ENCODE peak calls at places on chromosomes 4 and X, in five cellular contexts. V is HepG2, S is K562, G is HCT116, Z is SK-N-SH. D is an unnamed sample.

GRCh38 chr4:95124906-95125504 is 367.2 kb downstream of the BMPR1B start:
- DNase-seq in V (peak), S (peak), G (peak), Z (peak), D (peak)

GRCh38 chrX:47814853-47815252 is 21.8 kb upstream of the ZNF81 start:
- DNase-seq in V (no peak), S (no peak), G (no peak), Z (no peak), D (peak)

GRCh38 chrX:40281341-40282005 is 183.7 kb upstream of the BCOR start:
- DNase-seq in V (no peak), S (no peak), G (no peak), Z (no peak), D (no peak)

GRCh38 chr4:156832886-156833285 is 138.7 kb downstream of the PDGFC start:
- DNase-seq in V (no peak), S (no peak), G (no peak), Z (no peak), D (no peak)

GRCh38 chrX:13937370-13938052 is 92.2 kb downstream of the GEMIN8 start:
- DNase-seq in V (no peak), S (no peak), G (no peak), Z (peak), D (no peak)

GRCh38 chr4:40662962-40663604 is 33.4 kb upstream of the RBM47 start:
- DNase-seq in V (peak), S (no peak), G (no peak), Z (no peak), D (no peak)

GRCh38 chrX:24876782-24877315 is 138.9 kb downstream of the ARX start:
- DNase-seq in V (no peak), S (no peak), G (no peak), Z (no peak), D (no peak)

GRCh38 chr4:167274346-167274745 is 40.1 kb upstream of the SPOCK3 start:
- DNase-seq in V (no peak), S (no peak), G (no peak), Z (no peak), D (no peak)

GRCh38 chrX:118368398-118368797 is 22.5 kb downstream of the WDR44 start:
- DNase-seq in V (no peak), S (no peak), G (no peak), Z (no peak), D (no peak)

GRCh38 chr4:177728361-177729152 is 286.3 kb upstream of the AGA start:
- DNase-seq in V (peak), S (no peak), G (peak), Z (no peak), D (peak)

GRCh38 chrX:108261541-108262218 is 170.1 kb downstream of the ATG4A start:
- DNase-seq in V (peak), S (no peak), G (no peak), Z (no peak), D (no peak)

GRCh38 chrX:117771384-117771783 is 345.2 kb downstream of the KLHL13 start:
- DNase-seq in V (no peak), S (no peak), G (no peak), Z (no peak), D (no peak)

GRCh38 chrX:24231780-24232179 is 82.1 kb downstream of the SUPT20HL2 start:
- DNase-seq in V (no peak), S (no peak), G (no peak), Z (no peak), D (no peak)

GRCh38 chrX:18994713-18995112 is 10.8 kb upstream of the PHKA2 start:
- DNase-seq in V (peak), S (no peak), G (no peak), Z (no peak), D (no peak)

GRCh38 chrX:18996536-18996935 is 12.6 kb upstream of the PHKA2 start:
- DNase-seq in V (no peak), S (no peak), G (no peak), Z (no peak), D (no peak)

GRCh38 chrX:18992829-18993228 is 8.9 kb upstream of the PHKA2 start:
- DNase-seq in V (no peak), S (no peak), G (no peak), Z (no peak), D (no peak)

GRCh38 chrX:18997916-18998315 is 14.0 kb upstream of the PHKA2 start:
- DNase-seq in V (no peak), S (no peak), G (no peak), Z (no peak), D (no peak)

GRCh38 chrX:18995216-18995615 is 11.3 kb upstream of the PHKA2 start:
- DNase-seq in V (peak), S (no peak), G (no peak), Z (no peak), D (no peak)
- TF ChIP-seq JUND in V (no peak), S (no peak), G (no peak), Z (peak), D (no peak)

DNA sequence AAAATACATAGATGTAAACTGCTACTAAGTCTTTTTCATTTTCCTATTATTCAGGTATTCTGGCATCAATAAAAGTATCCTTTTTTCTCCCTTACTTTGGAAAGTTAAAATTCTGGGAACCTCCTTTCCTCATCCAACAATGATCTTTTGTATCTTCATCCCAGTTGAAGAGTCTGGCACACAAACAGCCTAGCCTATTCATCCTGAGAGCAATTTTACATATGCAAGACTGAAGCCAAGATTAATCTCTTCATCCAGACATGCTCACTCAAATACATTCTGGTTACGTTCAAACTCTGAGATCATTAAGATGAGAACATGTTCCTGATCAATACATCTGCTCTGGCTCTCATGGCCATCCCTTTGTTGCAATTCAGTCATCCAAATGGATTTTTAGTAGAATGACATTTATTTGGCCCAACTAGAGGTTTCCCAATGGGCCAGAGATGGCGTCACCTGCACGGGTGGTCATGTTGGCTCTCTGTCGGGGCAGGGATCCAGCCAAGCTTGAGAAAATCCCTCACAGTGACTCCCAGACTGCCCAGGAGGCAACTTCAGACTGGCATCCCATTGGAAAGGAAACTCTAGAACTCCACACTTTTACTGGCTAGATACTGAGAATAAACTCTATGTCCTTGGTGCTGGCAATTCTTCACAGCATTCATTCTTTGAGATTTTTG is 135.4 kb upstream of the VCX2 start:
- DNase-seq in V (no peak), S (no peak), G (no peak), Z (no peak), D (no peak)
- TF ChIP-seq JUND in V (no peak), S (no peak), G (no peak), Z (no peak), D (no peak)

DNA sequence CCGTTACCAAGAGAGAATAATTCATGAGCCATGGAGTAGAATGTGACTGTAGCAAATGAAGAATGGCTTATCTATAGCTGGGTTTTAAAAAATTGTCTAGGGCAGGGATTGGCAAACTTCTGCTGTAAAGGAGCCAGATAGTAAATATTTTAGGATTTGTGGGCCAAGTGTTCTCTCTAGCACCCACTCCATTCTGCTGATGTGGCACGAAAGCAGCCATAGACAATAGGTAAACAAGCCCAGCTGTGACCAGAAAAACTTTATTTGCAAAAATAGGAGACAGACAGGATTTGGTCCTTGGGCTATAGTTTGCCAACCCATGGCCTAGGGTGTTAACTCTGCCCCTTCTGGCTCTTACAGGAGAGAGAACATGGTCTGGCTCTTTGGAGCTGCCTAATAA is 127.2 kb downstream of the AKAP4 start:
- DNase-seq in V (no peak), S (no peak), G (no peak), Z (no peak), D (no peak)
- TF ChIP-seq JUND in V (no peak), S (no peak), G (no peak), Z (no peak), D (no peak)

GRCh38 chr4:155666701-155667537 is at the start of gene GUCY1A1:
- DNase-seq in V (no peak), S (no peak), G (no peak), Z (peak), D (no peak)
- TF ChIP-seq JUND in V (no peak), S (no peak), G (no peak), Z (no peak), D (no peak)

DNA sequence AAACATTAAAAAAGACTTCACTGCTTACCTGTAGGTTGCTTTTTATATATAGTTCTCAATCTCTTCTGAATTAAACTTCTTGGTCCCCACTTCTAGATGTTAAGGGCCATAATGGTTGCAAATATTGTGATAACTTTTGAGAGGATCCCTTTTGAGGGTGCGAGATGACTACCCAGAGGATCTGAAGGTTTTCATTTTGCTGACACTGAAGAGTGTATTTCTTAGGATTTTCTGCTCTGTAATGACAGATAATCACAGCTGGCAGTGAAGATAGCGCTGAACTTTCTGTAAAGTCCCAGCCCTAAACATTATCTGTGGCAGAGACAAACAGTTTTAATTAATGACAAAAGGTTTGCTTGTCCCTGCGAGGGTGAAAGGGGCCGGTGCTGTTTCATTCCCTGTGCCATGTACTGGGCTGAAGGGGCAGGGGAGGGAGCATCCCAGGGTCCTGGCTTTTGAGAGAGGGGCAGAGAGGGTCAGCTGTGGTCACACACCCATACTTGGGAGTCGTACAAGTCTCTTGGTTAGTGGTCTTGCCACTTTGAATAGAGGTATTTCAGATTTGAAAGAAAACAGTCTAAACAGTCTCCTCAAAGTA is 22.2 kb downstream of the CLCN4 start:
- DNase-seq in V (no peak), S (peak), G (no peak), Z (no peak), D (no peak)
- TF ChIP-seq JUND in V (no peak), S (peak), G (no peak), Z (no peak), D (no peak)

DNA sequence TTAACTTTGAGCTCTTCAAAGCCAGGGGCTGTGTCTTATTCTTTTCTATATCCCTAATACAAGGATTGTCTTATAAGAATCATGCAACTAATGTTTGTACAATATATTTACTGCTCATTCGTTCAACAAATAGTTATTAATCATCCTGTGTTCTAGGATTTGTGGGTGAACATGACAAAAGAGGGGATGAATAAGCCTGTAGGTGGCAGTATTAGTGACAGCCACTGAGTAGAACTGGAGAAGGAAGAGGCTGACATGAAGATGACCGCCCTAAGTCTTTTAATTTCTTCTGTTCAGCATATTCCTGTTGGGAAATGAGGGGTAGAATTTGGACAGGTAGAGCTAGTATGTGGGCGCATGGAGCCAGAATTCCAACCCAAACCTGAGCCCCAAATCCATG is 11.9 kb upstream of the LINC00632 start:
- DNase-seq in V (no peak), S (no peak), G (no peak), Z (no peak), D (no peak)
- TF ChIP-seq JUND in V (no peak), S (no peak), G (no peak), Z (no peak), D (no peak)

GRCh38 chr4:175385797-175386196 is 426.3 kb downstream of the GPM6A start:
- DNase-seq in V (no peak), S (no peak), G (no peak), Z (no peak), D (no peak)

GRCh38 chr4:175386776-175387507 is 425.1 kb downstream of the GPM6A start:
- DNase-seq in V (no peak), S (no peak), G (no peak), Z (no peak), D (no peak)
- TF ChIP-seq JUND in V (no peak), S (no peak), G (no peak), Z (no peak), D (no peak)

DNA sequence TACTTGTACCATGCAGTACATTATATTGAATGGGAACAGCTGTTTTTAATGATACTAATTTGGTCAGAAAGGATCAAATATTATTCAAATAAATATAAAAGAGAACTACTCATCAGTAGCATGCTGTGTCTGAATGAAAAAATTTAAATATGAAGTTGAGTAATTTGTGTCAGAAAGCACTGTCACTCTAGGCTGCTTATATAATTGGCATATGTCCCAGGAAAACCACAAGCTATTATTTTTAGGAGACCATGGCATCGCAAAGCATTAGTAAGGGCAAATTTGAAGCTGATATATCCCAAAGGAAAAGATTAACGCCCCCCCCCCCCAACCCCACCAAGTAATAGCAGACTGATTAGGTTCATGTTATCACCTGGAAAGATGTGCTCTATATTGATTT is 388.5 kb upstream of the SPANXN4 start:
- DNase-seq in V (no peak), S (no peak), G (no peak), Z (no peak), D (no peak)
- TF ChIP-seq JUND in V (no peak), S (no peak), G (no peak), Z (no peak), D (no peak)

GRCh38 chr4:72948080-72948479 is 121.4 kb downstream of the COX18 start:
- DNase-seq in V (no peak), S (no peak), G (no peak), Z (no peak), D (no peak)

GRCh38 chr4:72942565-72942964 is 127.0 kb downstream of the COX18 start:
- DNase-seq in V (no peak), S (no peak), G (no peak), Z (no peak), D (no peak)

GRCh38 chr4:72951628-72952027 is 117.9 kb downstream of the COX18 start:
- DNase-seq in V (no peak), S (no peak), G (no peak), Z (no peak), D (no peak)

GRCh38 chr4:72951147-72951546 is 118.4 kb downstream of the COX18 start:
- DNase-seq in V (no peak), S (no peak), G (no peak), Z (no peak), D (no peak)

GRCh38 chr4:72945719-72946336 is 123.7 kb downstream of the COX18 start:
- DNase-seq in V (no peak), S (no peak), G (no peak), Z (no peak), D (no peak)
- TF ChIP-seq JUND in V (no peak), S (no peak), G (no peak), Z (no peak), D (no peak)

D was measured in T47D.